ENCODE peak calls at places on chromosomes 5 and 9, in ten cellular contexts. J is A549; C is bronchial epithelial cell; E is CD4-positive, CD25-positive, alpha-beta regulatory T cell; Z is stimulated activated CD4-positive, alpha-beta T cell treated with anti-CD3 and anti-CD28 coated beads, TNF-alpha, amount 100 ng/mL, for 48 hours; H is foreskin fibroblast; V is SW 1271; W is endodermal cell; B is activated naive CD4-positive, alpha-beta T cell treated with Interleukin-2 at 50 U/mL for 16 hours; D is T-helper 2 cell. T is an unnamed sample.

GRCh38 chr5:159133041-159133741 is 33.5 kb upstream of the EBF1 start:
- DNase-seq in J (peak), C (peak), E (no peak), Z (no peak), H (peak), V (peak), W (no peak), B (no peak), D (no peak), T (no peak)

GRCh38 chr5:1930501-1930879 is 47.8 kb upstream of the IRX4 start:
- DNase-seq in J (no peak), C (no peak), E (no peak), Z (no peak), H (no peak), V (no peak), W (no peak), B (no peak), D (no peak), T (no peak)

GRCh38 chr5:53613036-53613435 is 52.6 kb downstream of the NDUFS4 start:
- DNase-seq in J (no peak), C (no peak), E (no peak), Z (no peak), H (no peak), V (no peak), W (no peak), B (no peak), D (no peak), T (no peak)

GRCh38 chr9:86885232-86885631 is 62.1 kb downstream of the GAS1 start:
- DNase-seq in J (no peak), C (no peak), E (no peak), Z (no peak), H (no peak), V (no peak), W (peak), B (no peak), D (no peak), T (no peak)

GRCh38 chr5:54296386-54296785 is 14.0 kb downstream of the ARL15 start:
- DNase-seq in J (no peak), C (no peak), E (no peak), Z (no peak), H (no peak), V (no peak), W (peak), B (no peak), D (no peak), T (no peak)

GRCh38 chr9:20642045-20642444 is 19.7 kb upstream of the MLLT3 start:
- DNase-seq in J (no peak), C (no peak), E (no peak), Z (no peak), H (no peak), V (no peak), W (no peak), B (no peak), D (no peak), T (no peak)

GRCh38 chr9:31542384-31543055 is 841.9 kb upstream of the ACO1 start:
- DNase-seq in J (peak), C (peak), E (peak), Z (no peak), H (peak), V (no peak), W (peak), B (peak), D (no peak), T (peak)

GRCh38 chr9:137492464-137493162 is 33.5 kb upstream of the NSMF start:
- DNase-seq in J (peak), C (no peak), E (peak), Z (peak), H (no peak), V (no peak), W (peak), B (no peak), D (no peak), T (no peak)

GRCh38 chr5:586751-587285 is 25.3 kb upstream of the CEP72 start:
- DNase-seq in J (peak), C (no peak), E (no peak), Z (no peak), H (no peak), V (no peak), W (no peak), B (no peak), D (no peak), T (no peak)

GRCh38 chr5:37867634-37868033 is 27.8 kb upstream of the GDNF start:
- DNase-seq in J (no peak), C (no peak), E (no peak), Z (no peak), H (no peak), V (no peak), W (no peak), B (no peak), D (no peak), T (no peak)

GRCh38 chr5:112353678-112354077 is 65.4 kb downstream of the EPB41L4A start:
- DNase-seq in J (no peak), C (no peak), E (no peak), Z (no peak), H (no peak), V (no peak), W (no peak), B (no peak), D (no peak), T (no peak)

GRCh38 chr5:150801117-150801927 is 22.8 kb downstream of the SMIM3 start:
- DNase-seq in J (peak), C (peak), E (no peak), Z (no peak), H (no peak), V (no peak), W (peak), B (no peak), D (no peak), T (no peak)

GRCh38 chr5:115132465-115132864 is 37.2 kb downstream of the TRIM36 start:
- DNase-seq in J (no peak), C (no peak), E (no peak), Z (no peak), H (no peak), V (no peak), W (no peak), B (no peak), D (no peak), T (no peak)

GRCh38 chr9:93119953-93120845 is 13.9 kb downstream of the NINJ1 start:
- DNase-seq in J (peak), C (peak), E (no peak), Z (no peak), H (peak), V (peak), W (peak), B (no peak), D (no peak), T (no peak)

GRCh38 chr5:110288766-110289165 is 437.7 kb downstream of the TMEM232 start:
- DNase-seq in J (no peak), C (no peak), E (no peak), Z (no peak), H (peak), V (no peak), W (peak), B (no peak), D (no peak), T (no peak)

GRCh38 chr5:39219433-39219832 is at the start of gene FYB1:
- DNase-seq in J (no peak), C (peak), E (no peak), Z (no peak), H (peak), V (no peak), W (no peak), B (no peak), D (no peak), T (no peak)

GRCh38 chr9:132214027-132214622 is 52.3 kb downstream of the NTNG2 start:
- DNase-seq in J (peak), C (peak), E (no peak), Z (no peak), H (peak), V (no peak), W (peak), B (no peak), D (no peak), T (no peak)

GRCh38 chr9:2602704-2603116 is 18.9 kb upstream of the VLDLR start:
- DNase-seq in J (peak), C (peak), E (no peak), Z (no peak), H (no peak), V (no peak), W (no peak), B (no peak), D (no peak), T (no peak)

GRCh38 chr5:35963381-35963843 is 25.0 kb upstream of the CAPSL start:
- DNase-seq in J (peak), C (no peak), E (no peak), Z (peak), H (peak), V (no peak), W (peak), B (no peak), D (no peak), T (no peak)

GRCh38 chr5:174724484-174725260 is at the start of gene MSX2:
- DNase-seq in J (peak), C (peak), E (no peak), Z (no peak), H (peak), V (peak), W (peak), B (peak), D (peak), T (peak)

GRCh38 chr9:96148634-96149138 is 153.3 kb downstream of the HSD17B3 start:
- DNase-seq in J (no peak), C (no peak), E (no peak), Z (no peak), H (no peak), V (no peak), W (no peak), B (no peak), D (no peak), T (no peak)

GRCh38 chr9:100375677-100376076 is 22.9 kb upstream of the TEX10 start:
- DNase-seq in J (no peak), C (peak), E (no peak), Z (no peak), H (no peak), V (no peak), W (peak), B (no peak), D (no peak), T (no peak)

T was measured in activated effector memory CD4-positive, alpha-beta T cell treated with Interleukin-2 at 50 U/mL for 16 hours.